ENCODE peak calls at places on chromosomes 3 and 15, in ten cellular contexts. C, N, O, L, S, D, I, B, Y and V are unnamed samples.

GRCh38 chr3:55608266-55608937 is 121.3 kb upstream of the WNT5A start:
- DNase-seq in I (no peak), L (no peak), C (no peak), N (no peak), B (no peak), O (no peak), S (no peak), D (no peak), Y (no peak), V (no peak)

GRCh38 chr3:177483182-177483967 is 286.1 kb upstream of the TBL1XR1 start:
- DNase-seq in S (no peak), I (no peak), L (no peak), B (no peak), D (no peak), N (no peak), O (no peak), Y (no peak), C (peak; percentile 21), V (no peak)

GRCh38 chr3:127306361-127307112 is 18.7 kb upstream of the PRR20G start:
- DNase-seq in I (no peak), Y (no peak), N (no peak), C (no peak), B (no peak), L (no peak), S (no peak), O (no peak), D (no peak), V (no peak)

GRCh38 chr3:140523600-140523999 is 154.3 kb upstream of the TRIM42 start:
- DNase-seq in C (no peak), Y (no peak), D (no peak), O (no peak), L (no peak), I (no peak), N (no peak), S (no peak), B (no peak), V (no peak)

GRCh38 chr3:72299823-72300222 is 514.9 kb upstream of the PROK2 start:
- DNase-seq in D (no peak), S (no peak), I (no peak), L (no peak), B (no peak), N (no peak), Y (no peak), O (no peak), C (no peak), V (no peak)

GRCh38 chr3:193805448-193805847 is 212.4 kb downstream of the OPA1 start:
- DNase-seq in D (peak; percentile 51), C (peak; percentile 94), O (no peak), I (peak; percentile 85), S (no peak), L (no peak), N (peak; percentile 72), Y (peak; percentile 98), B (peak; percentile 28), V (no peak)

GRCh38 chr3:27073903-27074302 is 295.3 kb downstream of the NEK10 start:
- DNase-seq in N (no peak), B (no peak), Y (no peak), C (no peak), L (no peak), D (no peak), S (no peak), I (no peak), O (no peak), V (no peak)

GRCh38 chr3:70703305-70704102 is 391.1 kb upstream of the MDFIC2 start:
- DNase-seq in L (no peak), S (no peak), Y (no peak), D (no peak), O (no peak), N (no peak), B (no peak), I (no peak), C (no peak), V (no peak)

GRCh38 chr3:24829632-24830229 is 335.1 kb upstream of the THRB start:
- DNase-seq in L (no peak), Y (peak; percentile 15), S (peak; percentile 74), O (no peak), B (no peak), N (no peak), C (peak; percentile 22), D (no peak), I (peak; percentile 11), V (no peak)

GRCh38 chr3:127431066-127431465 is 143.2 kb upstream of the PRR20G start:
- DNase-seq in S (peak; percentile 2), I (no peak), N (peak; percentile 4), C (peak; percentile 31), Y (no peak), B (peak; percentile 15), L (no peak), D (no peak), O (no peak), V (peak; percentile 27)

GRCh38 chr3:71636482-71636881 is 53.0 kb upstream of the FOXP1 start:
- DNase-seq in C (no peak), Y (no peak), L (no peak), D (no peak), O (no peak), I (no peak), N (no peak), S (no peak), B (no peak), V (no peak)

GRCh38 chr3:158845748-158846350 is 44.0 kb downstream of the MFSD1 start:
- DNase-seq in B (peak; percentile 18), I (no peak), O (no peak), Y (peak; percentile 43), S (no peak), D (no peak), C (peak; percentile 50), L (no peak), N (no peak), V (no peak)

GRCh38 chr3:103173940-103174339 is 739.1 kb downstream of the ZPLD1 start:
- DNase-seq in I (no peak), C (no peak), Y (no peak), N (no peak), O (no peak), B (no peak), S (no peak), D (no peak), L (no peak), V (no peak)

GRCh38 chr3:30576946-30577345 is 29.5 kb upstream of the TGFBR2 start:
- DNase-seq in D (no peak), Y (no peak), C (no peak), O (no peak), B (no peak), I (no peak), L (no peak), N (no peak), S (no peak), V (no peak)

GRCh38 chr3:30578479-30578878 is 27.9 kb upstream of the TGFBR2 start:
- DNase-seq in C (no peak), L (no peak), I (no peak), O (no peak), Y (no peak), N (peak; percentile 64), B (peak; percentile 51), S (no peak), D (peak; percentile 66), V (peak; percentile 54)

GRCh38 chr3:30577788-30578187 is 28.6 kb upstream of the TGFBR2 start:
- DNase-seq in L (no peak), Y (no peak), S (no peak), D (no peak), O (no peak), C (no peak), I (no peak), B (no peak), N (no peak), V (no peak)

GRCh38 chr3:30581067-30581585 is 25.3 kb upstream of the TGFBR2 start:
- DNase-seq in N (no peak), B (no peak), O (no peak), D (no peak), S (no peak), C (no peak), Y (no peak), I (no peak), L (no peak), V (no peak)

GRCh38 chr3:30578986-30579579 is 27.3 kb upstream of the TGFBR2 start:
- DNase-seq in C (no peak), N (peak; percentile 30), L (no peak), B (no peak), D (no peak), O (no peak), S (no peak), I (no peak), Y (no peak), V (no peak)
- H3K27ac ChIP-seq in C (no peak overlapping the region), N (no peak overlapping the region), L (no peak overlapping the region), B (no peak overlapping the region), D (no peak overlapping the region), O (no peak overlapping the region), S (no peak overlapping the region), I (no peak overlapping the region), Y (no peak overlapping the region), V (no peak overlapping the region)

GRCh38 chr3:14386254-14386653 is 16.2 kb upstream of the SLC6A6 start:
- DNase-seq in C (no peak), Y (no peak), L (no peak), O (no peak), I (no peak), S (no peak), B (no peak), D (no peak), N (no peak), V (no peak)

GRCh38 chr3:14392231-14392630 is 10.2 kb upstream of the SLC6A6 start:
- DNase-seq in D (no peak), N (no peak), C (no peak), O (no peak), I (no peak), S (no peak), L (no peak), B (no peak), Y (no peak), V (no peak)

GRCh38 chr3:14391033-14391432 is 11.4 kb upstream of the SLC6A6 start:
- DNase-seq in S (no peak), B (peak; percentile 32), I (no peak), N (peak; percentile 55), L (peak; percentile 64), Y (no peak), C (no peak), D (peak; percentile 57), O (no peak), V (peak; percentile 87)

GRCh38 chr3:14388200-14388599 is 14.2 kb upstream of the SLC6A6 start:
- DNase-seq in B (no peak), L (no peak), N (no peak), D (no peak), C (no peak), Y (no peak), O (no peak), S (no peak), I (no peak), V (no peak)

GRCh38 chr3:14389133-14390115 is 13.0 kb upstream of the SLC6A6 start:
- DNase-seq in B (no peak), I (no peak), C (no peak), N (no peak), S (no peak), D (no peak), Y (no peak), L (no peak), O (no peak), V (no peak)
- TF ChIP-seq CTCF in B (no peak), I (no peak), C (no peak), N (no peak), S (no peak), D (no peak), Y (no peak), L (no peak), O (no peak), V (no peak)

GRCh38 chr3:20080956-20081554 is 40.8 kb downstream of the KAT2B start:
- DNase-seq in C (peak; percentile 92), S (peak; percentile 67), Y (peak; percentile 0), B (no peak), D (no peak), L (peak; percentile 67), O (peak; percentile 7), N (peak; percentile 49), I (peak; percentile 80), V (peak; percentile 69)
- H3K27ac ChIP-seq in C (peak overlapping the region; percentile 60), S (no peak overlapping the region), Y (no peak overlapping the region), B (peak overlapping the region; percentile 31), D (peak overlapping the region; percentile 21), L (peak overlapping the region; percentile 64), O (no peak overlapping the region), N (no peak overlapping the region), I (peak overlapping the region; percentile 79), V (no peak overlapping the region)

GRCh38 chr15:64355559-64356442 is at the start of gene CSNK1G1:
- DNase-seq in Y (peak; percentile 95), I (peak; percentile 93), C (peak; percentile 92), S (peak; percentile 97), D (peak; percentile 95), B (peak; percentile 92), O (peak; percentile 89), L (peak; percentile 97), N (peak; percentile 95), V (peak; percentile 96)
- TF ChIP-seq CTCF in Y (no peak), I (no peak), C (peak; percentile 24), S (no peak), D (no peak), B (no peak), O (no peak), L (no peak), N (no peak), V (no peak)